ENCODE peak calls at places on chromosomes 3 and 15, in nine cellular contexts. One of them, this sample, is unnamed.

GRCh38 chr3:76222115-76222652 is 436.8 kb upstream of the ZNF717 start:
- DNase-seq in uterus: no peak
- DNase-seq in PC-3: peak
- DNase-seq in BJ: no peak
- DNase-seq in dorsolateral prefrontal cortex: no peak
- DNase-seq in fibroblast of mammary gland: no peak
- DNase-seq in stomach: no peak
- DNase-seq in AG10803: no peak
- DNase-seq in bronchial epithelial cell: peak
- DNase-seq in this sample: no peak

GRCh38 chr15:63060699-63061098 is 18.2 kb downstream of the TPM1 start:
- DNase-seq in uterus: no peak
- DNase-seq in PC-3: no peak
- DNase-seq in BJ: no peak
- DNase-seq in dorsolateral prefrontal cortex: no peak
- DNase-seq in fibroblast of mammary gland: no peak
- DNase-seq in stomach: no peak
- DNase-seq in AG10803: no peak
- DNase-seq in bronchial epithelial cell: no peak
- DNase-seq in this sample: no peak

GRCh38 chr3:62228467-62228866 is 144.9 kb downstream of the FEZF2 start:
- DNase-seq in uterus: no peak
- DNase-seq in PC-3: no peak
- DNase-seq in BJ: no peak
- DNase-seq in dorsolateral prefrontal cortex: no peak
- DNase-seq in fibroblast of mammary gland: no peak
- DNase-seq in stomach: no peak
- DNase-seq in AG10803: no peak
- DNase-seq in bronchial epithelial cell: no peak
- DNase-seq in this sample: no peak

GRCh38 chr3:43317461-43318316 is 31.3 kb downstream of the SNRK start:
- DNase-seq in uterus: peak
- DNase-seq in PC-3: no peak
- DNase-seq in BJ: no peak
- DNase-seq in dorsolateral prefrontal cortex: no peak
- DNase-seq in fibroblast of mammary gland: peak
- DNase-seq in stomach: no peak
- DNase-seq in AG10803: peak
- DNase-seq in bronchial epithelial cell: no peak
- DNase-seq in this sample: peak

GRCh38 chr3:158097571-158098553 is 8.4 kb downstream of the SHOX2 start:
- DNase-seq in uterus: no peak
- DNase-seq in PC-3: peak
- DNase-seq in BJ: no peak
- DNase-seq in dorsolateral prefrontal cortex: no peak
- DNase-seq in fibroblast of mammary gland: no peak
- DNase-seq in stomach: peak
- DNase-seq in AG10803: no peak
- DNase-seq in bronchial epithelial cell: peak
- DNase-seq in this sample: peak

GRCh38 chr3:103218793-103219192 is 784.0 kb downstream of the ZPLD1 start:
- DNase-seq in uterus: no peak
- DNase-seq in PC-3: no peak
- DNase-seq in BJ: no peak
- DNase-seq in dorsolateral prefrontal cortex: no peak
- DNase-seq in fibroblast of mammary gland: no peak
- DNase-seq in stomach: no peak
- DNase-seq in AG10803: no peak
- DNase-seq in bronchial epithelial cell: peak
- DNase-seq in this sample: no peak

GRCh38 chr3:70857926-70858325 is 545.5 kb upstream of the MDFIC2 start:
- DNase-seq in uterus: no peak
- DNase-seq in PC-3: no peak
- DNase-seq in BJ: no peak
- DNase-seq in dorsolateral prefrontal cortex: no peak
- DNase-seq in fibroblast of mammary gland: no peak
- DNase-seq in stomach: no peak
- DNase-seq in AG10803: no peak
- DNase-seq in bronchial epithelial cell: no peak
- DNase-seq in this sample: peak

GRCh38 chr3:46609074-46609735 is 3.1 kb upstream of the FAM240A start:
- DNase-seq in uterus: no peak
- DNase-seq in PC-3: no peak
- DNase-seq in BJ: no peak
- DNase-seq in dorsolateral prefrontal cortex: no peak
- DNase-seq in fibroblast of mammary gland: no peak
- DNase-seq in stomach: no peak
- DNase-seq in AG10803: no peak
- DNase-seq in bronchial epithelial cell: no peak
- DNase-seq in this sample: no peak

GRCh38 chr15:51366911-51367310 is 25.5 kb downstream of the GLDN start:
- DNase-seq in uterus: peak
- DNase-seq in PC-3: peak
- DNase-seq in BJ: peak
- DNase-seq in dorsolateral prefrontal cortex: no peak
- DNase-seq in fibroblast of mammary gland: peak
- DNase-seq in stomach: peak
- DNase-seq in AG10803: peak
- DNase-seq in bronchial epithelial cell: peak
- DNase-seq in this sample: peak

GRCh38 chr15:51368751-51369450 is 27.4 kb downstream of the GLDN start:
- DNase-seq in uterus: no peak
- DNase-seq in PC-3: peak
- DNase-seq in BJ: no peak
- DNase-seq in dorsolateral prefrontal cortex: no peak
- DNase-seq in fibroblast of mammary gland: peak
- DNase-seq in stomach: no peak
- DNase-seq in AG10803: peak
- DNase-seq in bronchial epithelial cell: peak
- DNase-seq in this sample: peak

GRCh38 chr15:51368307-51368706 is 26.9 kb downstream of the GLDN start:
- DNase-seq in uterus: no peak
- DNase-seq in PC-3: no peak
- DNase-seq in BJ: no peak
- DNase-seq in dorsolateral prefrontal cortex: no peak
- DNase-seq in fibroblast of mammary gland: no peak
- DNase-seq in stomach: no peak
- DNase-seq in AG10803: no peak
- DNase-seq in bronchial epithelial cell: no peak
- DNase-seq in this sample: no peak

GRCh38 chr15:51366071-51366470 is 24.6 kb downstream of the GLDN start:
- DNase-seq in uterus: no peak
- DNase-seq in PC-3: no peak
- DNase-seq in BJ: no peak
- DNase-seq in dorsolateral prefrontal cortex: no peak
- DNase-seq in fibroblast of mammary gland: no peak
- DNase-seq in stomach: no peak
- DNase-seq in AG10803: no peak
- DNase-seq in bronchial epithelial cell: no peak
- DNase-seq in this sample: no peak

GRCh38 chr15:51367322-51367976 is 26.0 kb downstream of the GLDN start:
- DNase-seq in uterus: no peak
- DNase-seq in PC-3: peak
- DNase-seq in BJ: peak
- DNase-seq in dorsolateral prefrontal cortex: no peak
- DNase-seq in fibroblast of mammary gland: no peak
- DNase-seq in stomach: peak
- DNase-seq in AG10803: peak
- DNase-seq in bronchial epithelial cell: no peak
- DNase-seq in this sample: peak
- H3K4me3 ChIP-seq in uterus: no peak
- H3K4me3 ChIP-seq in PC-3: peak
- H3K4me3 ChIP-seq in BJ: no peak
- H3K4me3 ChIP-seq in dorsolateral prefrontal cortex: no peak
- H3K4me3 ChIP-seq in fibroblast of mammary gland: no peak
- H3K4me3 ChIP-seq in stomach: no peak
- H3K4me3 ChIP-seq in AG10803: no peak
- H3K4me3 ChIP-seq in bronchial epithelial cell: no peak
- H3K4me3 ChIP-seq in this sample: no peak

DNA sequence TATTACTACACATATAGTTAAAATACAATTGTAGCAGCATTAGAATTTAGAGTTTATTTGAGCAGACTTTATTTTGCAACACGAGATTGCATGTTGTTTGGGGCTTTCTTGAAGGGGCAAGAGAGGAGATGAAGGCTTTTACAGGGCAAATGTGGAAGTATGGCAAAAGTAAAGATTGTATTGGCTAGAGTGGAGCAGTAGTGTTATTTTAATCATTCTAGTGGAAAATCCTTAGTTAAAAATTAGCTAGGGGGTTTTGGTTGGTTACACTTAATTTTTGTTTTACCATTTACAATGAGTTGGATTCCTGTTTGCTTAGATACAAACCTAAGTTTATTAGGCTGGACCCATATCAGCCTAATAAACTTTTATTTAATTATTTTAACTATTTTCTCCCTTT is 4.6 kb downstream of the OR5H15 start:
- DNase-seq in uterus: no peak
- DNase-seq in PC-3: no peak
- DNase-seq in BJ: no peak
- DNase-seq in dorsolateral prefrontal cortex: no peak
- DNase-seq in fibroblast of mammary gland: no peak
- DNase-seq in stomach: no peak
- DNase-seq in AG10803: no peak
- DNase-seq in bronchial epithelial cell: no peak
- DNase-seq in this sample: no peak
- TF ChIP-seq CTCF in uterus: no peak
- TF ChIP-seq CTCF in PC-3: no peak
- TF ChIP-seq CTCF in BJ: no peak
- TF ChIP-seq CTCF in dorsolateral prefrontal cortex: no peak
- TF ChIP-seq CTCF in fibroblast of mammary gland: no peak
- TF ChIP-seq CTCF in stomach: no peak
- TF ChIP-seq CTCF in AG10803: no peak
- TF ChIP-seq CTCF in bronchial epithelial cell: no peak
- TF ChIP-seq CTCF in this sample: no peak

GRCh38 chr15:67082007-67082536 is 16.7 kb downstream of the SMAD3 start:
- DNase-seq in uterus: no peak
- DNase-seq in PC-3: peak
- DNase-seq in BJ: no peak
- DNase-seq in dorsolateral prefrontal cortex: no peak
- DNase-seq in fibroblast of mammary gland: no peak
- DNase-seq in stomach: peak
- DNase-seq in AG10803: no peak
- DNase-seq in bronchial epithelial cell: no peak
- DNase-seq in this sample: no peak

GRCh38 chr15:67080900-67081431 is 15.6 kb downstream of the SMAD3 start:
- DNase-seq in uterus: peak
- DNase-seq in PC-3: peak
- DNase-seq in BJ: peak
- DNase-seq in dorsolateral prefrontal cortex: peak
- DNase-seq in fibroblast of mammary gland: peak
- DNase-seq in stomach: no peak
- DNase-seq in AG10803: peak
- DNase-seq in bronchial epithelial cell: no peak
- DNase-seq in this sample: peak

GRCh38 chr15:67077641-67078215 is 12.3 kb downstream of the SMAD3 start:
- DNase-seq in uterus: no peak
- DNase-seq in PC-3: no peak
- DNase-seq in BJ: no peak
- DNase-seq in dorsolateral prefrontal cortex: no peak
- DNase-seq in fibroblast of mammary gland: peak
- DNase-seq in stomach: no peak
- DNase-seq in AG10803: no peak
- DNase-seq in bronchial epithelial cell: peak
- DNase-seq in this sample: no peak

GRCh38 chr15:67079361-67079760 is 14.0 kb downstream of the SMAD3 start:
- DNase-seq in uterus: no peak
- DNase-seq in PC-3: no peak
- DNase-seq in BJ: no peak
- DNase-seq in dorsolateral prefrontal cortex: no peak
- DNase-seq in fibroblast of mammary gland: peak
- DNase-seq in stomach: no peak
- DNase-seq in AG10803: no peak
- DNase-seq in bronchial epithelial cell: peak
- DNase-seq in this sample: no peak

GRCh38 chr15:67080118-67080899 is 14.9 kb downstream of the SMAD3 start:
- DNase-seq in uterus: no peak
- DNase-seq in PC-3: no peak
- DNase-seq in BJ: peak
- DNase-seq in dorsolateral prefrontal cortex: no peak
- DNase-seq in fibroblast of mammary gland: peak
- DNase-seq in stomach: peak
- DNase-seq in AG10803: peak
- DNase-seq in bronchial epithelial cell: no peak
- DNase-seq in this sample: peak
- H3K4me3 ChIP-seq in uterus: no peak
- H3K4me3 ChIP-seq in PC-3: no peak
- H3K4me3 ChIP-seq in BJ: no peak
- H3K4me3 ChIP-seq in dorsolateral prefrontal cortex: no peak
- H3K4me3 ChIP-seq in fibroblast of mammary gland: peak
- H3K4me3 ChIP-seq in stomach: no peak
- H3K4me3 ChIP-seq in AG10803: peak
- H3K4me3 ChIP-seq in bronchial epithelial cell: no peak
- H3K4me3 ChIP-seq in this sample: no peak

GRCh38 chr3:49902511-49903345 is 945 bp downstream of the MST1R start:
- DNase-seq in uterus: no peak
- DNase-seq in PC-3: no peak
- DNase-seq in BJ: no peak
- DNase-seq in dorsolateral prefrontal cortex: no peak
- DNase-seq in fibroblast of mammary gland: no peak
- DNase-seq in stomach: peak
- DNase-seq in AG10803: no peak
- DNase-seq in bronchial epithelial cell: no peak
- DNase-seq in this sample: no peak

GRCh38 chr3:49901351-49902339 is 2.0 kb downstream of the MST1R start:
- DNase-seq in uterus: no peak
- DNase-seq in PC-3: peak
- DNase-seq in BJ: no peak
- DNase-seq in dorsolateral prefrontal cortex: no peak
- DNase-seq in fibroblast of mammary gland: peak
- DNase-seq in stomach: no peak
- DNase-seq in AG10803: peak
- DNase-seq in bronchial epithelial cell: peak
- DNase-seq in this sample: no peak

GRCh38 chr3:49906004-49906860 is 2.6 kb upstream of the MST1R start:
- DNase-seq in uterus: no peak
- DNase-seq in PC-3: peak
- DNase-seq in BJ: no peak
- DNase-seq in dorsolateral prefrontal cortex: peak
- DNase-seq in fibroblast of mammary gland: peak
- DNase-seq in stomach: peak
- DNase-seq in AG10803: peak
- DNase-seq in bronchial epithelial cell: peak
- DNase-seq in this sample: peak

GRCh38 chr3:49900491-49901153 is 3.1 kb downstream of the MST1R start:
- DNase-seq in uterus: no peak
- DNase-seq in PC-3: peak
- DNase-seq in BJ: no peak
- DNase-seq in dorsolateral prefrontal cortex: no peak
- DNase-seq in fibroblast of mammary gland: peak
- DNase-seq in stomach: peak
- DNase-seq in AG10803: peak
- DNase-seq in bronchial epithelial cell: peak
- DNase-seq in this sample: peak

DNA sequence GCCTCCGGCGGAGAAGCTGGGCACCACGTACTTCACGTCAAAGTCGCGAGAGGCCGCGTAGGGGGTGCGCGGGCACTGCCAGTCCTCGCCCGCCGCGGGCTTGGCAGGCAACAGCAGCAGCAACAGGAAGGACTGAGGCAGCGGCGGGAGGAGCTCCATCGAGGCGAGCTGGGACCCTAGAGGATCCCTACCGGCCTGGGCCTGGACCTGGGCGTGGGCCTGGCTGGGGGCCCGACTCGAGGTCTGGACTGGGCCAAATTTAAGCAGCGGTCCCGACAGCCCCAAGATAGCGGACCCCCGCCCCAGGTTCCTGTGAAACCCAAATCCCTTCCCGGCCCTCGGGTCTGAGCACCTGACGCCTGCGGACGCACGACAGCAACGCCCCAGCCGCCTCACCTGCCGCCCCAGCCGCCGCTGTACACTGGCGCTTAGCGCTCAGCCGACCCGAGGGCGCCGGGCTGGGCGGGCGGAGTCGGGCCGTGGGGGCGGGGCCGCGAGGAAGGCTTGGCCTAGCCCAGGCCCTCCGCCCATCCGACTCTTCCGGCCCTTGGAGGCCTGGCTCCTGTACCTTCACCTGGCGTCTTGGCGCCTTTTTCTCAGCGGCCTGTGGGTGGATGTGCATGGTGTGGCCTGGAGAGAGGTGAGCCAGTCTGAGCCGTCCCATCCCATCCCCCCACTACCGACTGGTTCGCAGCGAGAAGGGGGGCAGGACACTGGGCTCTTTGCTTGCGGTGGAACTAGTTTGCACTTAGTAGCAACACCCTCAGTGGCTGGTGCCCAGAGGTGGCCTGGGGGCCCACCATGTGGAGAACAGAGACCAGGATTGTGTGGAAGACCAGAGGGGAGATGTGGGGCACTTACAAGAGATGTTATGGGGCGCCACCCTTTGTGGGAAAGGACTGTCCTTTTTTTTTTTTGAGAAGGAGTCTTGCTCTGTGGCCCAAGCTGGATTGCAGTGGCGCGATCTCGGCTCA is at the start of gene MST1R:
- DNase-seq in uterus: peak
- DNase-seq in PC-3: peak
- DNase-seq in BJ: no peak
- DNase-seq in dorsolateral prefrontal cortex: no peak
- DNase-seq in fibroblast of mammary gland: peak
- DNase-seq in stomach: peak
- DNase-seq in AG10803: no peak
- DNase-seq in bronchial epithelial cell: peak
- DNase-seq in this sample: peak
- TF ChIP-seq CTCF in uterus: no peak
- TF ChIP-seq CTCF in PC-3: no peak
- TF ChIP-seq CTCF in BJ: no peak
- TF ChIP-seq CTCF in dorsolateral prefrontal cortex: no peak
- TF ChIP-seq CTCF in fibroblast of mammary gland: no peak
- TF ChIP-seq CTCF in stomach: no peak
- TF ChIP-seq CTCF in AG10803: no peak
- TF ChIP-seq CTCF in bronchial epithelial cell: no peak
- TF ChIP-seq CTCF in this sample: no peak